ENCODE peak calls at places on chromosomes 4 and X, in seven cellular contexts. V is naive B cell, Q is transverse colon, F is PC-3, E is WERI-Rb-1, H is cardiac muscle cell, U is putamen. Z is an unnamed sample.

GRCh38 chrX:39242187-39242586 is 440.9 kb downstream of the MID1IP1 start:
- DNase-seq in V (peak), Q (peak), F (peak), E (peak), H (peak), U (no peak), Z (no peak)

GRCh38 chr4:76380561-76380960 is 40.4 kb downstream of the CCDC158 start:
- DNase-seq in V (no peak), Q (no peak), F (no peak), E (no peak), H (no peak), U (no peak), Z (no peak)

GRCh38 chr4:39637572-39638357 is 900 bp downstream of the SMIM14 start:
- DNase-seq in V (peak), Q (peak), F (peak), E (peak), H (peak), U (peak), Z (peak)

GRCh38 chr4:80192252-80192866 is 4.9 kb upstream of the PRDM8 start:
- DNase-seq in V (no peak), Q (no peak), F (no peak), E (no peak), H (no peak), U (no peak), Z (no peak)

GRCh38 chrX:19702856-19703255 is 184.5 kb downstream of the SH3KBP1 start:
- DNase-seq in V (no peak), Q (no peak), F (no peak), E (no peak), H (no peak), U (no peak), Z (no peak)

GRCh38 chrX:65961714-65962113 is 78.2 kb downstream of the VSIG4 start:
- DNase-seq in V (no peak), Q (no peak), F (no peak), E (no peak), H (no peak), U (no peak), Z (no peak)

GRCh38 chr4:3176625-3177229 is 72.2 kb upstream of the MSANTD1 start:
- DNase-seq in V (no peak), Q (no peak), F (no peak), E (peak), H (no peak), U (no peak), Z (no peak)

GRCh38 chr4:37717575-37717974 is 31.4 kb upstream of the RELL1 start:
- DNase-seq in V (no peak), Q (no peak), F (peak), E (no peak), H (no peak), U (no peak), Z (no peak)

GRCh38 chrX:123464709-123465108 is 268.1 kb downstream of the THOC2 start:
- DNase-seq in V (no peak), Q (no peak), F (no peak), E (no peak), H (no peak), U (no peak), Z (no peak)

GRCh38 chr4:159446266-159446976 is 343.5 kb downstream of the RAPGEF2 start:
- DNase-seq in V (peak), Q (peak), F (peak), E (peak), H (peak), U (peak), Z (peak)

GRCh38 chr4:46844325-46844917 is 64.6 kb downstream of the COX7B2 start:
- DNase-seq in V (peak), Q (peak), F (peak), E (peak), H (peak), U (peak), Z (peak)

GRCh38 chr4:184310171-184310567 is 92.5 kb upstream of the ENPP6 start:
- DNase-seq in V (peak), Q (peak), F (peak), E (no peak), H (no peak), U (no peak), Z (no peak)

GRCh38 chr4:110610940-110611785 is 11.7 kb downstream of the PITX2 start:
- DNase-seq in V (no peak), Q (peak), F (no peak), E (no peak), H (no peak), U (no peak), Z (no peak)

GRCh38 chrX:140229187-140229586 is 263.9 kb upstream of the CXorf66 start:
- DNase-seq in V (no peak), Q (no peak), F (no peak), E (no peak), H (no peak), U (no peak), Z (no peak)

GRCh38 chr4:25787891-25788331 is 74.9 kb downstream of the SEL1L3 start:
- DNase-seq in V (no peak), Q (no peak), F (no peak), E (no peak), H (no peak), U (peak), Z (peak)

GRCh38 chrX:37349131-37350033 is at the start of gene PRRG1:
- DNase-seq in V (no peak), Q (peak), F (peak), E (peak), H (peak), U (peak), Z (peak)

GRCh38 chrX:19334945-19335626 is 8.6 kb upstream of the PDHA1 start:
- DNase-seq in V (no peak), Q (no peak), F (peak), E (peak), H (peak), U (no peak), Z (no peak)

GRCh38 chrX:46376246-46376885 is 168.9 kb downstream of the ZNF674 start:
- DNase-seq in V (no peak), Q (peak), F (peak), E (peak), H (peak), U (peak), Z (peak)

GRCh38 chrX:119455264-119455663 is 13.0 kb upstream of the SLC25A5 start:
- DNase-seq in V (no peak), Q (no peak), F (peak), E (no peak), H (no peak), U (no peak), Z (no peak)

GRCh38 chr4:742096-742741 is 36.6 kb downstream of the PCGF3 start:
- DNase-seq in V (no peak), Q (no peak), F (no peak), E (no peak), H (no peak), U (no peak), Z (no peak)

GRCh38 chr4:38170380-38170779 is 210.2 kb downstream of the PTTG2 start:
- DNase-seq in V (no peak), Q (no peak), F (no peak), E (no peak), H (no peak), U (no peak), Z (no peak)

GRCh38 chr4:6074723-6075122 is 56.5 kb upstream of the C4orf50 start:
- DNase-seq in V (no peak), Q (no peak), F (no peak), E (no peak), H (no peak), U (no peak), Z (no peak)

GRCh38 chr4:107760281-107760947 is 40.4 kb upstream of the PAPSS1 start:
- DNase-seq in V (no peak), Q (peak), F (peak), E (no peak), H (peak), U (no peak), Z (no peak)

GRCh38 chr4:153788419-153789276 is at the start of gene SFRP2:
- DNase-seq in V (no peak), Q (no peak), F (no peak), E (no peak), H (peak), U (no peak), Z (no peak)

GRCh38 chr4:19739101-19739651 is 512.5 kb upstream of the SLIT2 start:
- DNase-seq in V (no peak), Q (no peak), F (peak), E (no peak), H (no peak), U (no peak), Z (no peak)

GRCh38 chrX:31656013-31656412 is 584.2 kb upstream of the FTHL17 start:
- DNase-seq in V (no peak), Q (no peak), F (no peak), E (no peak), H (no peak), U (no peak), Z (no peak)

GRCh38 chr4:26884486-26884988 is 23.9 kb downstream of the STIM2 start:
- DNase-seq in V (peak), Q (no peak), F (no peak), E (no peak), H (peak), U (no peak), Z (no peak)

GRCh38 chrX:132216806-132217202 is 2.4 kb downstream of the RAP2C start:
- DNase-seq in V (peak), Q (no peak), F (peak), E (no peak), H (no peak), U (no peak), Z (peak)

Z was measured in head of caudate nucleus.